ENCODE peak calls at places on chromosomes 13 and 19, in six cellular contexts. One of them, this sample, is unnamed.

GRCh38 chr19:17488593-17489391 is 18.5 kb downstream of the SLC27A1 start:
- DNase-seq in stomach: peak; percentile 92
- DNase-seq in Peyer's patch: peak; percentile 93
- DNase-seq in ovary: no peak
- DNase-seq in uterus: peak; percentile 52
- DNase-seq in A549: peak; percentile 66
- DNase-seq in this sample: no peak

GRCh38 chr13:112972867-112973576 is 4.0 kb downstream of the MCF2L start:
- DNase-seq in ovary: no peak
- DNase-seq in uterus: no peak
- DNase-seq in Peyer's patch: peak; percentile 59
- DNase-seq in stomach: peak; percentile 53
- DNase-seq in A549: no peak
- DNase-seq in this sample: no peak

GRCh38 chr19:5293607-5294089 is 47.0 kb downstream of the PTPRS start:
- DNase-seq in ovary: no peak
- DNase-seq in Peyer's patch: no peak
- DNase-seq in A549: no peak
- DNase-seq in uterus: peak; percentile 43
- DNase-seq in stomach: peak; percentile 49
- DNase-seq in this sample: peak; percentile 26

GRCh38 chr13:48222358-48223015 is 10.5 kb upstream of the ITM2B start:
- DNase-seq in ovary: peak; percentile 56
- DNase-seq in A549: no peak
- DNase-seq in uterus: peak; percentile 62
- DNase-seq in Peyer's patch: no peak
- DNase-seq in stomach: no peak
- DNase-seq in this sample: peak; percentile 65

GRCh38 chr19:48321622-48322591 is 3.4 kb upstream of the EMP3 start:
- DNase-seq in ovary: peak; percentile 100
- DNase-seq in stomach: peak; percentile 99
- DNase-seq in A549: peak; percentile 99
- DNase-seq in Peyer's patch: peak; percentile 99
- DNase-seq in uterus: peak; percentile 99
- DNase-seq in this sample: peak; percentile 99

GRCh38 chr19:4139614-4140236 is 13.7 kb upstream of the CREB3L3 start:
- DNase-seq in stomach: peak; percentile 91
- DNase-seq in uterus: peak; percentile 68
- DNase-seq in A549: peak; percentile 72
- DNase-seq in ovary: peak; percentile 47
- DNase-seq in Peyer's patch: peak; percentile 94
- DNase-seq in this sample: peak; percentile 89

GRCh38 chr13:98384739-98385138 is 192.2 kb downstream of the STK24 start:
- DNase-seq in uterus: no peak
- DNase-seq in Peyer's patch: no peak
- DNase-seq in A549: no peak
- DNase-seq in stomach: no peak
- DNase-seq in ovary: no peak
- DNase-seq in this sample: no peak

GRCh38 chr19:48544856-48545750 is 6.9 kb upstream of the SULT2B1 start:
- DNase-seq in stomach: no peak
- DNase-seq in Peyer's patch: no peak
- DNase-seq in uterus: no peak
- DNase-seq in A549: no peak
- DNase-seq in ovary: no peak
- DNase-seq in this sample: no peak

GRCh38 chr13:33251131-33251629 is 34.4 kb downstream of the STARD13 start:
- DNase-seq in stomach: no peak
- DNase-seq in A549: no peak
- DNase-seq in Peyer's patch: no peak
- DNase-seq in uterus: peak; percentile 66
- DNase-seq in ovary: no peak
- DNase-seq in this sample: no peak

GRCh38 chr19:17842663-17843313 is 5.0 kb downstream of the JAK3 start:
- DNase-seq in Peyer's patch: no peak
- DNase-seq in ovary: peak; percentile 44
- DNase-seq in stomach: no peak
- DNase-seq in uterus: no peak
- DNase-seq in A549: no peak
- DNase-seq in this sample: no peak

GRCh38 chr13:94646904-94647303 is 45.2 kb downstream of the GPR180 start:
- DNase-seq in A549: no peak
- DNase-seq in uterus: no peak
- DNase-seq in Peyer's patch: no peak
- DNase-seq in ovary: no peak
- DNase-seq in stomach: no peak
- DNase-seq in this sample: no peak

GRCh38 chr13:99620806-99621205 is 119.5 kb downstream of the TM9SF2 start:
- DNase-seq in uterus: no peak
- DNase-seq in ovary: no peak
- DNase-seq in stomach: no peak
- DNase-seq in A549: no peak
- DNase-seq in Peyer's patch: no peak
- DNase-seq in this sample: no peak

GRCh38 chr13:44884076-44884729 is 105.1 kb downstream of the NUFIP1 start:
- DNase-seq in uterus: no peak
- DNase-seq in stomach: no peak
- DNase-seq in A549: no peak
- DNase-seq in ovary: no peak
- DNase-seq in Peyer's patch: no peak
- DNase-seq in this sample: no peak

GRCh38 chr13:81659984-81660383 is 1319.1 kb upstream of the SPRY2 start:
- DNase-seq in Peyer's patch: no peak
- DNase-seq in A549: no peak
- DNase-seq in ovary: no peak
- DNase-seq in stomach: no peak
- DNase-seq in uterus: no peak
- DNase-seq in this sample: no peak

GRCh38 chr19:20247016-20247683 is 80.1 kb downstream of the ZNF486 start:
- DNase-seq in Peyer's patch: no peak
- DNase-seq in ovary: peak; percentile 52
- DNase-seq in uterus: peak; percentile 56
- DNase-seq in stomach: peak; percentile 51
- DNase-seq in A549: no peak
- DNase-seq in this sample: no peak

GRCh38 chr19:5321851-5322681 is 18.5 kb downstream of the PTPRS start:
- DNase-seq in Peyer's patch: no peak
- DNase-seq in stomach: no peak
- DNase-seq in A549: no peak
- DNase-seq in ovary: no peak
- DNase-seq in uterus: no peak
- DNase-seq in this sample: no peak

GRCh38 chr19:17757125-17757524 is 5.8 kb downstream of the FCHO1 start:
- DNase-seq in ovary: peak; percentile 61
- DNase-seq in uterus: peak; percentile 26
- DNase-seq in A549: peak; percentile 52
- DNase-seq in stomach: peak; percentile 91
- DNase-seq in Peyer's patch: peak; percentile 67
- DNase-seq in this sample: no peak

GRCh38 chr13:110853235-110853721 is 61.6 kb downstream of the ANKRD10 start:
- DNase-seq in ovary: no peak
- DNase-seq in A549: no peak
- DNase-seq in stomach: no peak
- DNase-seq in uterus: peak; percentile 62
- DNase-seq in Peyer's patch: no peak
- DNase-seq in this sample: no peak

GRCh38 chr19:18008814-18009213 is 844 bp downstream of the ARRDC2 start:
- DNase-seq in Peyer's patch: no peak
- DNase-seq in ovary: no peak
- DNase-seq in A549: no peak
- DNase-seq in stomach: no peak
- DNase-seq in uterus: no peak
- DNase-seq in this sample: no peak

GRCh38 chr19:38977445-38978314 is 2.1 kb upstream of the FBXO17 start:
- DNase-seq in ovary: no peak
- DNase-seq in stomach: no peak
- DNase-seq in Peyer's patch: no peak
- DNase-seq in uterus: no peak
- DNase-seq in A549: peak; percentile 33
- DNase-seq in this sample: no peak

GRCh38 chr19:36418287-36419001 is at the start of gene ZFP82:
- DNase-seq in Peyer's patch: peak; percentile 71
- DNase-seq in A549: peak; percentile 89
- DNase-seq in ovary: peak; percentile 71
- DNase-seq in stomach: peak; percentile 58
- DNase-seq in uterus: peak; percentile 65
- DNase-seq in this sample: peak; percentile 50

GRCh38 chr13:91133941-91134772 is 213.3 kb upstream of the MIR17HG start:
- DNase-seq in Peyer's patch: no peak
- DNase-seq in ovary: no peak
- DNase-seq in stomach: peak; percentile 42
- DNase-seq in A549: peak; percentile 57
- DNase-seq in uterus: no peak
- DNase-seq in this sample: peak; percentile 55

GRCh38 chr19:38062959-38063786 is 156.2 kb downstream of the SIPA1L3 start:
- DNase-seq in ovary: peak; percentile 16
- DNase-seq in stomach: no peak
- DNase-seq in uterus: no peak
- DNase-seq in A549: no peak
- DNase-seq in Peyer's patch: no peak
- DNase-seq in this sample: no peak

GRCh38 chr13:112900691-112901091 is 68.3 kb upstream of the MCF2L start:
- DNase-seq in A549: no peak
- DNase-seq in ovary: no peak
- DNase-seq in Peyer's patch: peak; percentile 40
- DNase-seq in stomach: no peak
- DNase-seq in uterus: no peak
- DNase-seq in this sample: no peak

DNA sequence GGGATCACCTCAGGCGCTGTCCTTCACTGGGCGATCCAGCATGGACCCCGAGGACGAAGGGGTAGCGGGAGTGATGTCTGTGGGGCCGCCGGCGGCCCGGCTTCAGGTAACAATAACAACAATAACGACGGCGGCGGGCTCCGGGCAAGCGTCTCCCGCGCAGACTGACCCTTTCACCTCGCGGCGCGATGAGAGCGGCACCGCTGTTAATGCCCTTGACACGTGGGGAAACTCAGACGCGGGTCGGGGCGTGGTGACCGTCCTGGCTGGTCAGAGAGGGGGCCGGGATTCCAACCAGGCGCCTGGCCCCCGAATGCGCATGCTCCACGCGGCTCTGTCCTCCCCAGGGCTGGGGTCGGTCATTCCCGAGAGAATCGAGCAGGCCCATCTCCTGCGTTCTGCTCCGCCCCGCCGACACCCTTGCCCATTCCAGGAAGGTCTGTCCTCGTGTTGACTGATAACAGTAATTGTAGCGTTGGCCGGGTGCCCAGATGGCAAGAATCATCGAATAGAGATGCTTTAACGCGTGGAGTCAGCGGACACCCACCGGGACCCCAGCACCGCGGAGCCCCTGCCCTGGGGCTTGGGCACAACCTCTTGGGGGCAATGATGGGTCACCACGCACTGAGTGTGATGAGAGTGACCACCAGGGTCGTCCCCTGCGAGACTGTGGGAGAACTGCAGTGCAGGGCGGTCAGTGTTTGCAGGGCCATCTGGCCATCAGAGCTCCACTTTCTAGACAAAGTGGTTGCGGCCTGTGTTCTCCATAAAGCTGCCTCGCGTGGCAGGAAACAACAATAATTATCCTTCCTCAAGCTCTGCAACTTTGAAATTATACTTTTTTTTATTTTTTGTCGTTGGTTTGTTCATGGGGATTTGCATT is 528 bp downstream of the ZNF8 start:
- DNase-seq in stomach: peak; percentile 63
- DNase-seq in Peyer's patch: peak; percentile 68
- DNase-seq in ovary: peak; percentile 73
- DNase-seq in uterus: peak; percentile 73
- DNase-seq in A549: peak; percentile 71
- DNase-seq in this sample: peak; percentile 37
- TF ChIP-seq POLR2A in stomach: no peak
- TF ChIP-seq POLR2A in Peyer's patch: no peak
- TF ChIP-seq POLR2A in ovary: no peak
- TF ChIP-seq POLR2A in uterus: no peak
- TF ChIP-seq POLR2A in A549: peak; percentile 34
- TF ChIP-seq POLR2A in this sample: no peak

DNA sequence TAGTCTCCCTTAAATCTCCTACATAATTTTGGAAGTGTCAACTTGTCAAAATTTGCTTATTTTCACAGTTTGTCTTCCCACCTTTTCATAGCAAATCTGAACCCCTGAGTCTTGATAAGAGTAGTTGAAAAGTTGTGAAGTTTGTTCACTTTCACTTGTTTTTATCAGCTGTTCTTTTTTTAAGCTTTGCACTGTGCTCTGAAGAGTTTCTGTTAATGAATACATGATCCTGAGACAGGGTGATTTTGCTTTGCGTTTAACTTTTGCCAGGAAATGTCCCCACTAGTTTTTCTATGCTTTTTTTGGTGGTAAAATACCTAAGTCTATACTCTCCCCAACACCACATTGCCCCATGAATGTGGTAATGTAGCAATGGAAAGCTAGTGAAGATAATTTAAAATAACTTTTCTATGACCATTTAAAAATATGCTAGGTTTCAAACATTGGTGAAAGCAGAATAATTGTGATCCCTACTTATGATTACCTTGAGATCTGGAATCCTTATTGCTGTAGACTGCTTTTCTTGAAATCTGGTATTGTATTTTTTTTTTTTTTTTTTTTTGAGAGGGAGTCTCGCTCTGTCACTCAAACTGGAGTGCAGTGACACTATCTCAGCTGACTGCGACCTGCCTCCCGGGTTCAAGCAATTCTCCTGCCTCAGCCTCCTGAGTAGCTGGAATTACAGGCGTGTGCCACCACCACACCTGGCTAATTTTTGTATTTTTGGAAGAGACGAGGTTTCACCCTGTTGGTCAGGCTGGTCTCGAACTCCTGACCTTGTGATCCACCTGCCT is 5.4 kb downstream of the NUP58 start:
- DNase-seq in A549: no peak
- DNase-seq in uterus: no peak
- DNase-seq in ovary: no peak
- DNase-seq in Peyer's patch: no peak
- DNase-seq in stomach: no peak
- DNase-seq in this sample: no peak
- TF ChIP-seq POLR2A in A549: no peak
- TF ChIP-seq POLR2A in uterus: no peak
- TF ChIP-seq POLR2A in ovary: no peak
- TF ChIP-seq POLR2A in Peyer's patch: no peak
- TF ChIP-seq POLR2A in stomach: no peak
- TF ChIP-seq POLR2A in this sample: no peak

DNA sequence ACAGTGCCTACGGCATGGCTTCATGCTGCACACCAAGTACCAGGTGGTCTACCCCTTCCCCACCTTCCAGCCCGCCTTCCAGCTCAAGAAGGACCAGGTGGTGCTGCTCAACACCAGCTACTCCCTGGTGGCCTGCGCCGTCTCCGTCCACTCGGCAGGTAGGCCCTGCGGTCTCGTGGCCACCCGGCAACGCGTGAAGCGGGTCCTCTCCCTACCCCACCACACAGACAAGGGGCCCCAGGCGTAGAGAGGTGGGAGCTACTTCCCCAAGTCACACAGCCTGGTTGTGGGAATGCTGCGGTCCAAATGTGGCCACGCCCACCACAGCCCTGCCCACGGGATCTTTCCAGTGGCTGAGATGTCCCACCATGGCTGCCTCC is 4.0 kb downstream of the DCAF15 start:
- DNase-seq in Peyer's patch: no peak
- DNase-seq in A549: no peak
- DNase-seq in stomach: no peak
- DNase-seq in uterus: no peak
- DNase-seq in ovary: no peak
- DNase-seq in this sample: no peak
- TF ChIP-seq POLR2A in Peyer's patch: no peak
- TF ChIP-seq POLR2A in A549: no peak
- TF ChIP-seq POLR2A in stomach: no peak
- TF ChIP-seq POLR2A in uterus: no peak
- TF ChIP-seq POLR2A in ovary: no peak
- TF ChIP-seq POLR2A in this sample: no peak

GRCh38 chr19:1417145-1417544 is 9.8 kb downstream of the DAZAP1 start:
- DNase-seq in uterus: no peak
- DNase-seq in ovary: no peak
- DNase-seq in Peyer's patch: no peak
- DNase-seq in A549: no peak
- DNase-seq in stomach: no peak
- DNase-seq in this sample: no peak
- TF ChIP-seq POLR2A in uterus: no peak
- TF ChIP-seq POLR2A in ovary: no peak
- TF ChIP-seq POLR2A in Peyer's patch: no peak
- TF ChIP-seq POLR2A in A549: no peak
- TF ChIP-seq POLR2A in stomach: no peak
- TF ChIP-seq POLR2A in this sample: no peak

This sample was measured in tibial nerve.